ENCODE peak calls at places on chromosome 4, in eight cellular contexts. K, T, V, J, D, E, X and N are unnamed samples.
A peak's percentile ranks its signal among the peaks of the same experiment; 100 is the strongest.

GRCh38 chr4:96170198-96170597 is 330.3 kb downstream of the PDHA2 start:
- DNase-seq in K (peak; percentile 10), T (no peak), V (no peak), J (no peak), D (no peak), E (no peak), X (no peak), N (no peak)

GRCh38 chr4:166724369-166724768 is 509.9 kb downstream of the SPOCK3 start:
- DNase-seq in K (no peak), T (peak; percentile 55), V (no peak), J (no peak), D (no peak), E (no peak), X (no peak), N (no peak)

GRCh38 chr4:186948361-186949291 is 225.0 kb upstream of the FAT1 start:
- DNase-seq in K (no peak), T (no peak), V (peak; percentile 71), J (no peak), D (peak; percentile 28), E (peak; percentile 35), X (no peak), N (no peak)

GRCh38 chr4:13182136-13182535 is 302.0 kb downstream of the RAB28 start:
- DNase-seq in K (no peak), T (peak; percentile 12), V (no peak), J (no peak), D (no peak), E (no peak), X (no peak), N (no peak)

GRCh38 chr4:42906906-42907774 is 14.6 kb downstream of the GRXCR1 start:
- DNase-seq in K (peak; percentile 8), T (peak; percentile 92), V (no peak), J (no peak), D (no peak), E (no peak), X (no peak), N (no peak)

GRCh38 chr4:139223682-139224317 is 46.8 kb upstream of the ELF2 start:
- DNase-seq in K (no peak), T (peak; percentile 35), V (no peak), J (peak; percentile 45), D (peak; percentile 86), E (peak; percentile 14), X (no peak), N (no peak)

GRCh38 chr4:165662341-165662740 is 210.7 kb upstream of the TLL1 start:
- DNase-seq in K (no peak), T (no peak), V (no peak), J (no peak), D (no peak), E (no peak), X (no peak), N (no peak)

GRCh38 chr4:124480061-124480460 is 232.5 kb downstream of the ANKRD50 start:
- DNase-seq in K (no peak), T (no peak), V (no peak), J (no peak), D (no peak), E (no peak), X (no peak), N (no peak)

GRCh38 chr4:165865995-165866650 is 6.9 kb upstream of the TLL1 start:
- DNase-seq in K (no peak), T (no peak), V (no peak), J (no peak), D (no peak), E (no peak), X (no peak), N (no peak)

GRCh38 chr4:121243476-121243875 is 79.4 kb upstream of the TNIP3 start:
- DNase-seq in K (no peak), T (no peak), V (no peak), J (no peak), D (peak; percentile 44), E (no peak), X (no peak), N (no peak)

GRCh38 chr4:173270312-173271027 is 63.7 kb downstream of the HMGB2 start:
- DNase-seq in K (no peak), T (no peak), V (no peak), J (no peak), D (peak; percentile 26), E (peak; percentile 16), X (no peak), N (no peak)

GRCh38 chr4:186839122-186840037 is 115.7 kb upstream of the FAT1 start:
- DNase-seq in K (no peak), T (peak; percentile 42), V (no peak), J (peak; percentile 45), D (peak; percentile 73), E (no peak), X (no peak), N (no peak)

GRCh38 chr4:1458581-1458980 is 52.3 kb upstream of the NKX1-1 start:
- DNase-seq in K (no peak), T (no peak), V (no peak), J (no peak), D (no peak), E (no peak), X (no peak), N (no peak)

GRCh38 chr4:90419124-90419711 is 292.0 kb downstream of the CCSER1 start:
- DNase-seq in K (no peak), T (peak; percentile 62), V (peak; percentile 39), J (peak; percentile 5), D (peak; percentile 18), E (peak; percentile 50), X (peak; percentile 70), N (peak; percentile 49)

GRCh38 chr4:114136067-114136466 is 156.6 kb upstream of the ARSJ start:
- DNase-seq in K (no peak), T (no peak), V (no peak), J (no peak), D (no peak), E (no peak), X (no peak), N (no peak)

GRCh38 chr4:144650311-144650820 is 4.4 kb downstream of the HHIP start:
- DNase-seq in K (no peak), T (no peak), V (no peak), J (no peak), D (peak; percentile 39), E (no peak), X (no peak), N (no peak)

GRCh38 chr4:26034849-26035248 is 120.8 kb downstream of the SMIM20 start:
- DNase-seq in K (no peak), T (no peak), V (no peak), J (no peak), D (no peak), E (no peak), X (no peak), N (no peak)

GRCh38 chr4:18398661-18399060 is 377.1 kb upstream of the LCORL start:
- DNase-seq in K (no peak), T (no peak), V (no peak), J (no peak), D (no peak), E (no peak), X (no peak), N (no peak)

GRCh38 chr4:185933078-185933581 is 121.1 kb upstream of the SORBS2 start:
- DNase-seq in K (no peak), T (peak; percentile 67), V (no peak), J (peak; percentile 85), D (peak; percentile 22), E (no peak), X (no peak), N (no peak)

GRCh38 chr4:57037982-57038604 is 59.4 kb downstream of the POLR2B start:
- DNase-seq in K (peak; percentile 65), T (peak; percentile 66), V (peak; percentile 32), J (no peak), D (peak; percentile 76), E (peak; percentile 79), X (peak; percentile 14), N (no peak)

GRCh38 chr4:80078361-80079092 is 5.5 kb upstream of the ANTXR2 start:
- DNase-seq in K (no peak), T (peak; percentile 38), V (no peak), J (no peak), D (no peak), E (no peak), X (no peak), N (no peak)

GRCh38 chr4:25857403-25857802 is 5.4 kb downstream of the SEL1L3 start:
- DNase-seq in K (no peak), T (no peak), V (no peak), J (no peak), D (no peak), E (no peak), X (no peak), N (no peak)

GRCh38 chr4:11739992-11740391 is 311.3 kb upstream of the HS3ST1 start:
- DNase-seq in K (no peak), T (no peak), V (no peak), J (no peak), D (peak; percentile 43), E (no peak), X (no peak), N (no peak)

GRCh38 chr4:17055788-17056187 is 157.3 kb upstream of the LDB2 start:
- DNase-seq in K (no peak), T (peak; percentile 47), V (peak; percentile 13), J (peak; percentile 88), D (peak; percentile 95), E (no peak), X (no peak), N (no peak)